ENCODE peak calls at places on chromosomes 7 and 10, in five cellular contexts. G is NT2/D1, Q is H1, A is HEK293T, F is HepG2. L is an unnamed sample.

GRCh38 chr7:105209870-105210269 is 178.9 kb downstream of the SRPK2 start:
- DNase-seq in A (no peak), G (no peak), F (no peak), Q (no peak), L (no peak)

GRCh38 chr7:107660381-107661080 is at the start of gene SLC26A4:
- DNase-seq in Q (peak; percentile 76), G (no peak), F (no peak), A (no peak), L (no peak)

GRCh38 chr10:122849900-122850605 is 4.4 kb upstream of the CUZD1 start:
- DNase-seq in G (no peak), F (no peak), A (no peak), Q (no peak), L (no peak)

GRCh38 chr7:94400643-94401042 is 5.9 kb downstream of the COL1A2 start:
- DNase-seq in A (no peak), F (no peak), Q (no peak), G (no peak), L (no peak)

GRCh38 chr10:84537447-84537931 is 209.1 kb downstream of the CCSER2 start:
- DNase-seq in Q (no peak), F (peak; percentile 49), G (peak; percentile 39), A (peak; percentile 66), L (no peak)

GRCh38 chr10:129942391-129942790 is 21.7 kb downstream of the EBF3 start:
- DNase-seq in F (no peak), G (no peak), A (no peak), Q (no peak), L (no peak)

GRCh38 chr10:63192826-63193225 is 59.7 kb downstream of the NRBF2 start:
- DNase-seq in Q (no peak), F (no peak), A (no peak), G (no peak), L (no peak)

GRCh38 chr7:103131225-103131624 is 17.7 kb downstream of the NAPEPLD start:
- DNase-seq in F (no peak), G (no peak), A (no peak), Q (no peak), L (no peak)

GRCh38 chr7:106433377-106433776 is 148.6 kb upstream of the NAMPT start:
- DNase-seq in F (no peak), Q (no peak), A (no peak), G (no peak), L (no peak)

GRCh38 chr10:37442882-37443281 is 317.5 kb downstream of the ANKRD30A start:
- DNase-seq in G (no peak), F (no peak), A (no peak), Q (no peak), L (no peak)

GRCh38 chr10:11684717-11685645 is 57.2 kb upstream of the ECHDC3 start:
- DNase-seq in F (no peak), A (peak; percentile 36), Q (no peak), G (peak; percentile 18), L (peak; percentile 94)

GRCh38 chr7:111098011-111098925 is 7.3 kb downstream of the LRRN3 start:
- DNase-seq in A (peak; percentile 18), G (peak; percentile 61), Q (no peak), F (peak; percentile 20), L (no peak)

GRCh38 chr10:121753726-121754476 is 155.7 kb upstream of the FGFR2 start:
- DNase-seq in A (peak; percentile 35), G (no peak), F (no peak), Q (no peak), L (peak; percentile 46)

GRCh38 chr10:117137031-117137910 is 799 bp downstream of the VAX1 start:
- DNase-seq in F (no peak), A (peak; percentile 84), G (no peak), Q (peak; percentile 74), L (no peak)

GRCh38 chr10:117007080-117007479 is 2.1 kb upstream of the SHTN1 start:
- DNase-seq in F (peak; percentile 25), G (no peak), Q (no peak), A (no peak), L (no peak)

GRCh38 chr10:80196270-80196949 is 8.9 kb downstream of the ANXA11 start:
- DNase-seq in A (no peak), G (no peak), Q (no peak), F (peak; percentile 90), L (peak; percentile 68)

GRCh38 chr10:124210263-124210662 is 116.9 kb upstream of the CHST15 start:
- DNase-seq in G (no peak), A (no peak), Q (peak; percentile 10), F (no peak), L (no peak)

GRCh38 chr10:33529234-33529633 is 194.8 kb upstream of the NRP1 start:
- DNase-seq in F (no peak), Q (no peak), A (no peak), G (no peak), L (no peak)

GRCh38 chr7:26495569-26495968 is 203.9 kb downstream of the SNX10 start:
- DNase-seq in G (no peak), A (no peak), F (no peak), Q (no peak), L (no peak)

GRCh38 chr7:149733554-149734513 is 39.6 kb downstream of the ZNF467 start:
- DNase-seq in Q (no peak), F (no peak), G (no peak), A (no peak), L (no peak)

GRCh38 chr10:89966211-89966610 is 264.8 kb downstream of the KIF20B start:
- DNase-seq in F (no peak), G (no peak), Q (no peak), A (no peak), L (no peak)

GRCh38 chr7:107958764-107959526 is 44.0 kb downstream of the LAMB1 start:
- DNase-seq in F (no peak), Q (no peak), A (no peak), G (no peak), L (no peak)

GRCh38 chr7:46725838-46726237 is 804.8 kb upstream of the IGFBP3 start:
- DNase-seq in Q (no peak), G (no peak), F (no peak), A (no peak), L (no peak)

GRCh38 chr10:122957474-122957873 is 3.4 kb upstream of the C10orf88 start:
- DNase-seq in A (no peak), Q (no peak), F (peak; percentile 63), G (no peak), L (no peak)

GRCh38 chr7:4797858-4798705 is 22.7 kb downstream of the AP5Z1 start:
- DNase-seq in Q (peak; percentile 94), A (peak; percentile 89), G (peak; percentile 54), F (peak; percentile 31), L (no peak)

GRCh38 chr7:45421826-45422225 is 152.3 kb upstream of the ADCY1 start:
- DNase-seq in A (no peak), G (no peak), F (no peak), Q (no peak), L (no peak)

GRCh38 chr10:11875499-11876281 is 52.5 kb downstream of the PROSER2 start:
- DNase-seq in G (no peak), A (no peak), F (peak; percentile 96), Q (no peak), L (no peak)

GRCh38 chr10:62978417-62978955 is 154.6 kb upstream of the NRBF2 start:
- DNase-seq in A (no peak), F (no peak), G (no peak), Q (no peak), L (no peak)

GRCh38 chr7:108413782-108414492 is 42.3 kb downstream of the NRCAM start:
- DNase-seq in G (peak; percentile 22), F (no peak), A (peak; percentile 33), Q (no peak), L (no peak)

DNA sequence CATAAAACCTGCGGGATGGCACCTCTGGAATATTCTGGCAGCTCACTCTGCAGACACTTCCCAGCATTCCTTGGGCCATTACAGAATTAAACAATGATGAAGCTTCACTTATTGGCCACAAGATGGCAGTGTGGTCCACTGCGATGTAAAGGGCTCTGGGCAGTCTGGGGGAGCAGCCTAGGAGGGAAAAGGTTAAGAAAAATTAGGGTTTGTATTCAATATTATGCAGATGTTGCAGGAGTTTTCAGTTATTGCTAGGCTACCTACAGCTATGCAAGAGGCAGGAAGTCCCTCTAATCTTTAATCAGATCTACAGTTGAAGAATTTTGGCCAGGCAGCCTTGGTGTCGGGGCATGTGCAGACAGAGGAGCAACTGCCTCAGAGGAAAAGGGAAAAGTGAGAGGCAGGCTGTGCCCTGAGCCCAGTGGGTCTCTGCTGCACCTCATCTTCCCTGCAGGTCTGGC is 233.2 kb upstream of the PRSS1 start:
- DNase-seq in A (peak; percentile 65), F (peak; percentile 55), Q (peak; percentile 56), G (peak; percentile 69), L (peak; percentile 17)
- TF ChIP-seq SUZ12 in A (no peak), F (no peak), Q (no peak), G (no peak), L (no peak)

GRCh38 chr7:80318081-80318480 is 183.4 kb downstream of the GNAI1 start:
- DNase-seq in F (no peak), A (no peak), Q (no peak), G (peak; percentile 8), L (no peak)

GRCh38 chr7:80319461-80319860 is 184.8 kb downstream of the GNAI1 start:
- DNase-seq in F (no peak), G (no peak), Q (no peak), A (no peak), L (no peak)

DNA sequence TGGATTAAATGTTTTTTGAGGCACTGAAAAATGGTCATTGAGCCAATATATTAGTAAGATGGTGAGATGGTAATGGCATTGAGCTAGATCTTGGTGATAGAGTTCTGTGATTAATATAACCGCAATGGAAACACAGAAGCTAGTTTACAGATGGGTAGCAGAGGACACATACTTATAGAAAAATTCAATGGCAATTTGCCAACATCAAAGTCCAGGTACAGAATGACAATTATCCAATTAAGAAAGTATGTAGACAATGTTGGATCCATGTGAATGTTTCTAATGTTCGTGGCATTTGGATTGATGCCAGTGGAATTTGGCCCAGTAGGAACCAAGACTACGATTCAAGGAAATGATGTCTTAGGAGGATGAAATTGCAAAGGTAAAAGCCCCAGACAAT is 187.8 kb downstream of the GNAT3 start:
- DNase-seq in G (no peak), Q (no peak), A (no peak), F (no peak), L (no peak)
- TF ChIP-seq SUZ12 in G (no peak), Q (no peak), A (no peak), F (no peak), L (no peak)

DNA sequence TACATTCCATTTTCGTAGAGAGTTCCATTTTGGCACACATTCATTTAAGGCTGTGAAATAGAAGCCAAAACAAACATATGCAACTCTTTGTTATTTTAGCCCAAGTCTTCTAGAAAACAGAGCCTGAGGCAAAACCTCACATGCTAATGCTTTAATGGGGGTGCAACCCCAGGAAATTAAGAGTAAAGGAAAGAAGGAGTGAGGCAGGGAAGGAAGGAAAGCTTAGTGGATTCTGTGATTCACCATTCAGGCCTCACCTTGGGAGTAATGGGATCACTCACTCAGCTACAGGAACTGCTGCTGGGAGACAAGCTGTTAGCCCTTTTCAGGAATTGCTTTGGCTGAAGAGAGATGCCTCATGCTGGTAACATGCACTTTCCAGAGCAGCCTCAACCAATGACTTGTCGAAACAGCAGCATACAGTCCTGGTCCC is 73.0 kb upstream of the CTTNBP2 start:
- DNase-seq in Q (no peak), G (peak; percentile 39), F (no peak), A (no peak), L (no peak)
- TF ChIP-seq SUZ12 in Q (no peak), G (no peak), F (no peak), A (no peak), L (no peak)

DNA sequence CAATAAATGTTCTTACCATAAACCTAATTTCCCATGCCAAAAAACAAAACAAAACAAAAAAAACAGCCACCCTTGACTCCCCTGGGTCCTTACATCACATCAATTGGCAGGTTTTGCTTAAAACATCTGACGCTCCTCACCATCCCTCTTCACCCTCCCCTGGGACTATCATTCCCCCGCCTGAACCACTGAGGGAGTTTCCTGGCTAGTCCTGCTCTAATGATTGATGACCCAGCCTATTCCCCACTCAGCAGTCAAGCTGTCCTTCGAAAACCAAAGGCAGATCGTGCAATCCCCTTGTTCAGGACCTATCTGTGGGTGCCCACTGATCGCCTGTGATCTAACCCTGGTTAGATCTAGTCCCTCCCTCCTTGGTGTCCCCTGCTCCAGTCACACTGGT is 11.2 kb upstream of the FRMPD2 start:
- DNase-seq in A (no peak), F (no peak), Q (no peak), G (no peak), L (peak; percentile 94)
- TF ChIP-seq SUZ12 in A (no peak), F (no peak), Q (no peak), G (no peak), L (no peak)